ENCODE peak calls at places on chromosomes 11 and 22, in seven cellular contexts. V is HepG2, I is A549, M is sigmoid colon, Z is upper lobe of left lung, R is transverse colon, W is ovary. S is an unnamed sample.
A peak's percentile ranks its signal among the peaks of the same experiment; 100 is the strongest.

GRCh38 chr11:114397349-114397982 is 2.8 kb downstream of the C11orf71 start:
- DNase-seq in V (no peak), I (no peak), M (no peak), Z (no peak), R (no peak), W (no peak), S (no peak)

GRCh38 chr11:14413307-14414072 is 54.5 kb upstream of the RRAS2 start:
- DNase-seq in V (no peak), I (peak; percentile 20), M (peak; percentile 70), Z (no peak), R (no peak), W (peak; percentile 25), S (no peak)

GRCh38 chr11:36628765-36629199 is 30.7 kb upstream of the RAG2 start:
- DNase-seq in V (no peak), I (no peak), M (no peak), Z (no peak), R (no peak), W (no peak), S (no peak)

GRCh38 chr22:49108636-49109315 is 718.9 kb downstream of the BRD1 start:
- DNase-seq in V (no peak), I (no peak), M (peak; percentile 38), Z (no peak), R (no peak), W (no peak), S (no peak)

GRCh38 chr11:10777393-10777793 is 26.3 kb downstream of the CTR9 start:
- DNase-seq in V (peak; percentile 70), I (no peak), M (no peak), Z (no peak), R (no peak), W (no peak), S (peak; percentile 42)

GRCh38 chr11:8826901-8827560 is 84.0 kb upstream of the AKIP1 start:
- DNase-seq in V (no peak), I (no peak), M (peak; percentile 5), Z (no peak), R (no peak), W (peak; percentile 82), S (no peak)

GRCh38 chr11:12390687-12391110 is 13.3 kb downstream of the PARVA start:
- DNase-seq in V (no peak), I (no peak), M (peak; percentile 80), Z (no peak), R (no peak), W (no peak), S (no peak)

GRCh38 chr11:534592-535518 is 521 bp downstream of the HRAS start:
- DNase-seq in V (no peak), I (no peak), M (no peak), Z (peak; percentile 92), R (no peak), W (peak; percentile 34), S (peak; percentile 52)

GRCh38 chr11:29432719-29433325 is 584.0 kb downstream of the KCNA4 start:
- DNase-seq in V (peak; percentile 2), I (peak; percentile 11), M (no peak), Z (no peak), R (no peak), W (no peak), S (no peak)

GRCh38 chr11:66089067-66089466 is 19.0 kb downstream of the PACS1 start:
- DNase-seq in V (no peak), I (no peak), M (no peak), Z (no peak), R (no peak), W (no peak), S (no peak)
- TF ChIP-seq EP300 in V (no peak), I (no peak), M (no peak), Z (no peak), R (no peak), W (no peak), S (no peak)

DNA sequence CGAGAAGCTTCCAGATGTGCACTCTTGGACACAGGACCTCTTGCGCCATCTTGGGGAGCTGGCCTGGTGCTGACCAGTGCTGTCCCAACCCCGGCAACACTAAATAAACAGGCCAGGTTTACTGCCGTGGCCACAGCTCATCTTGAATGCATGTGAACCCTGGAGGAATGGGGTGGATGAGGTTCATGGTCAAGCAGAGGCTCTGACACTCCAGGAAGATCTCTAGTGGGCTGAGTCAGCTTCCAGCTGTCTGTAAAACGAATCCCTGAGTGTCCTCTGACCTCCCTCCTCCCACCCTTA is 51.8 kb downstream of the ALX4 start:
- DNase-seq in V (no peak), I (no peak), M (no peak), Z (no peak), R (no peak), W (no peak), S (no peak)
- TF ChIP-seq CTCF in V (peak; percentile 37), I (no peak), M (no peak), Z (no peak), R (no peak), W (no peak), S (no peak)

DNA sequence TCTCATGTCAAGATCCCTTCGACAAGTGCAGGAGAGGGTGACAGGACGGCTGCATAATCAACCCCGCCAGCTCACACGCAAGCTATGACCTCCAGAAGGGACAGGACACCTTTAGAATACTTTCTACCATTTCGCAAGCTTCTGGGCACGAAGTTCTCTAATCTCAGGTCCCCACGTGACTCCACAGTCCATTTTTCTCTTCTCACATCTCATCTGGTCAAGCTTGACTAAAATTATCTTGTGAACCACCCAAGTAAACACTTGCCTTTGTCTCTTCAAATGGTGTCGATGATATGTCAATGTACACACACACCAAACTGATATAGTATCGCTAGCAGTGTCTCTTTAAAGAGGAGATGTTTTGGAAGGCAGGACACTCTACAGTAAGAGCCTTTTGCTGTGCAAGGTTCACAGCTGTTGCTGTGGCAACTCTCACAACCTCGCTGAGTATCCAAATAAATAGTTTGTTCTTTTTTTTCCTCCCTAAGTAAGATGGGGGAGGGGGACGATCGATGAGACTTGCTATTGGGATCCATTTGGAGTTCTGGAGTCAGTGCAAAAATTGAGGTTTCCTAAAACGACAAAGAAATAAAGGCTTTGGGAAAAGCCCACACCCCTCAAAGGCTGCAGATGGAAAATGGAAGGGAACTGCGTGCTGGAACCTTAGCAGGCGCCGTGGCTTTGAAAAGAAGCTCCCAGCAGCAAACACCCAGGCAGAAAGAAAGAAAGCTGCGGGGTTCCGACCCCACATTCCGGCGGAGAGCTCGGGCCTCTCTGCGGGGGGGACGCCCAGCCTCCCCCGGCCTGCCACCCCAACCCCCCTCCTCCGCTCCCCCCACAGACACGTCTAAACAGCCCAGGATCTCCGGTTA is 215.4 kb upstream of the UBASH3B start:
- DNase-seq in V (peak; percentile 83), I (peak; percentile 48), M (peak; percentile 64), Z (peak; percentile 39), R (no peak), W (peak; percentile 50), S (no peak)
- TF ChIP-seq EP300 in V (peak; percentile 44), I (no peak), M (peak; percentile 25), Z (no peak), R (no peak), W (no peak), S (no peak)

GRCh38 chr22:37032535-37033460 is 13.3 kb downstream of the MPST start:
- DNase-seq in V (peak; percentile 100), I (peak; percentile 96), M (no peak), Z (peak; percentile 37), R (peak; percentile 87), W (peak; percentile 82), S (peak; percentile 85)

GRCh38 chr22:37030560-37031281 is 11.2 kb downstream of the MPST start:
- DNase-seq in V (no peak), I (no peak), M (no peak), Z (no peak), R (no peak), W (no peak), S (no peak)

GRCh38 chr22:37036655-37037377 is 14.7 kb upstream of the KCTD17 start:
- DNase-seq in V (no peak), I (no peak), M (no peak), Z (no peak), R (no peak), W (no peak), S (no peak)

GRCh38 chr22:37032134-37032534 is 12.6 kb downstream of the MPST start:
- DNase-seq in V (no peak), I (no peak), M (no peak), Z (no peak), R (no peak), W (no peak), S (no peak)

GRCh38 chr22:37033605-37034430 is 14.3 kb downstream of the MPST start:
- DNase-seq in V (peak; percentile 71), I (no peak), M (no peak), Z (no peak), R (peak; percentile 31), W (no peak), S (no peak)
- TF ChIP-seq CTCF in V (peak; percentile 1), I (no peak), M (no peak), Z (no peak), R (no peak), W (no peak), S (no peak)

GRCh38 chr11:65013692-65014145 is 241 bp upstream of the ARL2 start:
- DNase-seq in V (no peak), I (peak; percentile 94), M (peak; percentile 96), Z (peak; percentile 97), R (peak; percentile 92), W (peak; percentile 93), S (peak; percentile 89)

GRCh38 chr11:65008873-65009272 is 5.1 kb upstream of the ARL2 start:
- DNase-seq in V (no peak), I (no peak), M (no peak), Z (no peak), R (no peak), W (no peak), S (no peak)

GRCh38 chr11:65014146-65014960 is at the start of gene ARL2:
- DNase-seq in V (peak; percentile 88), I (no peak), M (no peak), Z (peak; percentile 97), R (no peak), W (no peak), S (peak; percentile 36)

GRCh38 chr11:65016705-65017104 is 2.7 kb downstream of the ARL2 start:
- DNase-seq in V (no peak), I (no peak), M (no peak), Z (no peak), R (no peak), W (no peak), S (no peak)

DNA sequence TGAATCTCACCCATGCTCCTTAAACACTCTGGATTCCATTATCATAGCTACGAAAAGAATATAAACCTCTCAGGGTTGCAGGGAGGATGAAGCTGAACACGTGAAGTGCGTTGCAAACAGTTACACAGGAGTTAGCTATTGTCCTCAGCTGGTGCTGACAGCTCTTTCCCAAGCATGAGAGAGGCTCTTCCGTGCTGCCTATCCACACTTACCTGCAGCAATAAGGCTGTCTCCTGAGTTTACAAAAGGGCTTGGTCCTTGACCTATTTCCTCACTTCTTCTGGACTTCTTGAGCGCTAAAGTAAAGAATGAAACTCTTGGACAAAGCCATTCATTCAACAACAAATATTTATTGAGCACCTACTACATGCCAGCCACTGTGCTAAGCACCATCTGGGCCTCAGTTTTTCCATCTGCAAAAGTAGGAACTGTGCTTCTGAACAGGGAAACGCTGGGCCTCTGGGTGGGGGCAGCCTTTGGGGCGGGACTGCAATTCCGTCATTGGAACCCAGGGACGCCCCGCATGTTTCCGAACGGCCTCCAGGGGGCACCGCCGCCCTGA is 749 bp upstream of the ARL2 start:
- DNase-seq in V (peak; percentile 75), I (no peak), M (peak; percentile 97), Z (peak; percentile 95), R (peak; percentile 96), W (peak; percentile 93), S (peak; percentile 93)
- TF ChIP-seq EP300 in V (no peak), I (no peak), M (no peak), Z (no peak), R (no peak), W (no peak), S (no peak)